ENCODE peak calls at places on chromosome 12, in four cellular contexts. T is HCT116, J is K562, R is H1. L is an unnamed sample.

GRCh38 chr12:32365473-32366064 is 33.8 kb upstream of the FGD4 start:
- DNase-seq in T (peak; percentile 58), J (peak; percentile 60), R (peak; percentile 29), L (peak; percentile 8)

GRCh38 chr12:5678186-5678585 is 246.3 kb downstream of the NTF3 start:
- DNase-seq in T (no peak), J (no peak), R (no peak), L (no peak)

GRCh38 chr12:96091833-96092232 is 56.4 kb upstream of the LTA4H start:
- DNase-seq in T (peak; percentile 21), J (no peak), R (no peak), L (no peak)

GRCh38 chr12:102483466-102483865 is 3.1 kb upstream of the IGF1 start:
- DNase-seq in T (no peak), J (no peak), R (no peak), L (peak; percentile 72)

GRCh38 chr12:16020034-16020433 is 108.9 kb downstream of the DERA start:
- DNase-seq in T (no peak), J (no peak), R (no peak), L (no peak)

GRCh38 chr12:15613981-15614380 is 175.2 kb downstream of the EPS8 start:
- DNase-seq in T (no peak), J (no peak), R (no peak), L (no peak)

GRCh38 chr12:115224031-115224430 is 540.1 kb upstream of the TBX3 start:
- DNase-seq in T (no peak), J (no peak), R (no peak), L (no peak)

GRCh38 chr12:127414186-127414585 is 852.8 kb upstream of the TMEM132C start:
- DNase-seq in T (no peak), J (no peak), R (no peak), L (no peak)

GRCh38 chr12:105077435-105077834 is 6.8 kb downstream of the ALDH1L2 start:
- DNase-seq in T (no peak), J (no peak), R (no peak), L (no peak)

GRCh38 chr12:89439946-89440345 is 84.7 kb downstream of the GALNT4 start:
- DNase-seq in T (no peak), J (no peak), R (no peak), L (no peak)

GRCh38 chr12:27969011-27969900 is 3.3 kb downstream of the PTHLH start:
- DNase-seq in T (no peak), J (no peak), R (no peak), L (no peak)

GRCh38 chr12:65765436-65765813 is 58.9 kb upstream of the HMGA2 start:
- DNase-seq in T (peak; percentile 71), J (no peak), R (no peak), L (no peak)

GRCh38 chr12:14910090-14910915 is 24.6 kb upstream of the MGP start:
- DNase-seq in T (peak; percentile 55), J (no peak), R (no peak), L (no peak)

GRCh38 chr12:70948976-70949336 is 28.4 kb upstream of the PTPRR start:
- DNase-seq in T (no peak), J (no peak), R (no peak), L (no peak)

DNA sequence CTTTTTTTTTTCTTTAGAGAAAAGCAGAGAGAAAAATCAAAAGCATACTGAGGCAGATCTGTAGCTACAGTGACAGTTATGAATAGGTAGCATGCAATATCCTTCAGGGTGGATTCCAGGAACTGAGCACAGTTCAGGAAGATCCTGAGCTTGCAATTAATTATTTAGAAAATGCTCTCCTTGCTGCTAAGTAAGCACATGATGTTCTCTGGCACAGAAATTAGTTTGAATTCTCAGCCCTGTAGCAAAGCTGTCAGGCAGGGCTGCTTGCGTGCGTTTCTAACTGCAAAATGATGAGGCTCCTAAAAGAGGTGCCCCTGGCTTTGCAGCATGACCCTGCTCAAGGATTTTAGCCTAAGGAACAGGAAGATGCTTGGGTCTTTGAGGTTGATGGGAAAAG is 327.5 kb downstream of the LRIG3 start:
- DNase-seq in T (no peak), J (no peak), R (no peak), L (no peak)
- TF ChIP-seq EGR1 in T (no peak), J (no peak), R (no peak), L (no peak)

GRCh38 chr12:113874999-113875561 is 91.0 kb downstream of the RBM19 start:
- DNase-seq in T (no peak), J (no peak), R (no peak), L (no peak)

GRCh38 chr12:113879658-113880057 is 86.5 kb downstream of the RBM19 start:
- DNase-seq in T (no peak), J (no peak), R (no peak), L (no peak)

GRCh38 chr12:113876160-113876559 is 90.0 kb downstream of the RBM19 start:
- DNase-seq in T (no peak), J (no peak), R (no peak), L (no peak)

GRCh38 chr12:113875681-113876080 is 90.4 kb downstream of the RBM19 start:
- DNase-seq in T (no peak), J (no peak), R (no peak), L (no peak)

GRCh38 chr12:113877608-113878007 is 88.5 kb downstream of the RBM19 start:
- DNase-seq in T (no peak), J (no peak), R (no peak), L (no peak)
- TF ChIP-seq EGR1 in T (no peak), J (no peak), R (no peak), L (no peak)

GRCh38 chr12:122028601-122029560 is 7.2 kb downstream of the BCL7A start:
- DNase-seq in T (no peak), J (no peak), R (no peak), L (peak; percentile 36)
- TF ChIP-seq EGR1 in T (no peak), J (no peak), R (no peak), L (no peak)

DNA sequence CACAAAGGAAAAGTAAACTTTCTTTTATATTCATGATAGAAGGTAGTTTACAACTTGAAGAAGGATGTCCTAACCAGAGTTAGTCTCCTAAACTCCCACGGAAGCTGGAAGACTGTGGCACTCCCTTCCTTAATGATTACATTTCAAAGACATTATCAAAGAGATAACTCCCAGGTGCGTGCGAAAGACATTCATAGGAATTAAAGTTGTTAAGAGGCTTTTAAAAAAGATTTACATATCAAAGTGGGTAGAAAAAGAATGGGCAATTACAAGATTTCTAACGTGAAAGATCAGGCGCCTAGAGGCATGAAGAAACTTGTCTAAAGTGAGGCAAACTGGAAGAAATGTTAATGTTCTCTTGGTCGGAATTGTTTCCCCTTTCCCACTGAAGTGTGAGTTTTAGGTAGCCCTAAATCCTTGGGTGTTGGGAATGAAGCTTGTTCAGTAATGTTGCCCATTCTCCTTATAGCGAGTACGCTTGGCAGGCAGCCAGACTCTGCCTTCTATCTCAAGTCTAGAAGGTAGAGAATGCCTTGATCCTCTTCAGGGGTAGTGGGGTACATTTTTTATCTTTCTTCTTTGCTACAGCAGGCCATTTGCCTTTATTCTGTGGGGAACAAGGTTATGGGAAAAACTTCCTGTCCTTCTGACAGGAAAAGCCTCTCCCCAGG is 642.0 kb downstream of the SLC6A15 start:
- DNase-seq in T (no peak), J (no peak), R (no peak), L (no peak)
- TF ChIP-seq EGR1 in T (no peak), J (no peak), R (no peak), L (no peak)

DNA sequence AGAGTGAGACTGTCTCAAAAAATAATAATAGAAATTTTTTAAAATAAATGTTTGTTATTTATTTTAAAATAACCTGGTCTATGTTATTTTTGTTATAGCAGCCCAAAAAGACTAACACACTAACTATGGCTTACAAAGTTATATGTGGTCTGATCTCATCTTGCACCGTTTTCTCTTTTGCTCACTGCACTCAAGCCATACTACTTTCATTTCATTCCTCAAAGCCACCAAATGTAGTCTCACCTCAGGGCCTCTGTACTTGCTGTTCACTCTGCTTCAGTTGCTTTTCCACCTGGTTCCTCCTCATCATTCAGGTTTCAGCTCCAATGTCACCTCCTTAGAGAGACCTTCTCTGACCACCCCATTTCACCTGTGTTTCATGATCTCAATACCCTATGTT is 55.2 kb upstream of the MDM1 start:
- DNase-seq in T (no peak), J (no peak), R (no peak), L (no peak)
- TF ChIP-seq EGR1 in T (no peak), J (no peak), R (no peak), L (no peak)

GRCh38 chr12:47797432-47797831 is 22.3 kb downstream of the HDAC7 start:
- DNase-seq in T (no peak), J (no peak), R (no peak), L (no peak)
- TF ChIP-seq EGR1 in T (no peak), J (no peak), R (no peak), L (peak; percentile 43)

GRCh38 chr12:117147639-117148038 is 42.6 kb downstream of the FBXO21 start:
- DNase-seq in T (no peak), J (no peak), R (no peak), L (no peak)

GRCh38 chr12:117148642-117149041 is 41.6 kb downstream of the FBXO21 start:
- DNase-seq in T (no peak), J (peak; percentile 25), R (no peak), L (no peak)

GRCh38 chr12:117155278-117156060 is 34.8 kb downstream of the FBXO21 start:
- DNase-seq in T (peak; percentile 95), J (peak; percentile 96), R (peak; percentile 99), L (no peak)

GRCh38 chr12:117152793-117153775 is 37.2 kb downstream of the FBXO21 start:
- DNase-seq in T (no peak), J (no peak), R (no peak), L (no peak)

GRCh38 chr12:117151195-117152031 is 38.9 kb downstream of the FBXO21 start:
- DNase-seq in T (peak; percentile 35), J (peak; percentile 84), R (peak; percentile 44), L (no peak)
- TF ChIP-seq EGR1 in T (no peak), J (no peak), R (no peak), L (no peak)

L was measured in GM12878.